ENCODE peak calls at places on chromosome 22, in nine cellular contexts. One of them, this sample, is unnamed.

GRCh38 chr22:42635531-42635930 is 4.9 kb downstream of the ATP5MGL start:
- DNase-seq in endothelial cell: no peak
- DNase-seq in RCC 7860: peak; percentile 90
- DNase-seq in GM04503: peak; percentile 81
- DNase-seq in NCI-H1105: no peak
- DNase-seq in RPMI7951: peak; percentile 94
- DNase-seq in substantia nigra: no peak
- DNase-seq in WERI-Rb-1: no peak
- DNase-seq in C1 segment of cervical spinal cord: no peak
- DNase-seq in this sample: peak; percentile 82

GRCh38 chr22:50529416-50530279 is at the start of gene TYMP:
- DNase-seq in C1 segment of cervical spinal cord: no peak
- DNase-seq in WERI-Rb-1: no peak
- DNase-seq in GM04503: no peak
- DNase-seq in substantia nigra: no peak
- DNase-seq in NCI-H1105: no peak
- DNase-seq in endothelial cell: no peak
- DNase-seq in RCC 7860: no peak
- DNase-seq in RPMI7951: no peak
- DNase-seq in this sample: no peak

GRCh38 chr22:25497269-25497668 is 67.2 kb upstream of the GRK3 start:
- DNase-seq in NCI-H1105: no peak
- DNase-seq in substantia nigra: peak; percentile 10
- DNase-seq in endothelial cell: no peak
- DNase-seq in C1 segment of cervical spinal cord: no peak
- DNase-seq in RPMI7951: peak; percentile 60
- DNase-seq in GM04503: no peak
- DNase-seq in WERI-Rb-1: no peak
- DNase-seq in RCC 7860: no peak
- DNase-seq in this sample: no peak

GRCh38 chr22:24758164-24758799 is 16.2 kb downstream of the PIWIL3 start:
- DNase-seq in NCI-H1105: peak; percentile 27
- DNase-seq in substantia nigra: peak; percentile 13
- DNase-seq in C1 segment of cervical spinal cord: peak; percentile 12
- DNase-seq in WERI-Rb-1: peak; percentile 52
- DNase-seq in RPMI7951: peak; percentile 37
- DNase-seq in RCC 7860: peak; percentile 32
- DNase-seq in GM04503: no peak
- DNase-seq in endothelial cell: peak; percentile 63
- DNase-seq in this sample: no peak

GRCh38 chr22:36284171-36284571 is 31.2 kb downstream of the APOL1 start:
- DNase-seq in RPMI7951: no peak
- DNase-seq in substantia nigra: no peak
- DNase-seq in endothelial cell: no peak
- DNase-seq in GM04503: no peak
- DNase-seq in C1 segment of cervical spinal cord: no peak
- DNase-seq in WERI-Rb-1: no peak
- DNase-seq in NCI-H1105: no peak
- DNase-seq in RCC 7860: no peak
- DNase-seq in this sample: no peak

GRCh38 chr22:29202231-29203192 is 3.2 kb upstream of the EMID1 start:
- DNase-seq in GM04503: no peak
- DNase-seq in RPMI7951: peak; percentile 75
- DNase-seq in RCC 7860: no peak
- DNase-seq in endothelial cell: peak; percentile 35
- DNase-seq in substantia nigra: peak; percentile 9
- DNase-seq in NCI-H1105: no peak
- DNase-seq in WERI-Rb-1: peak; percentile 40
- DNase-seq in C1 segment of cervical spinal cord: no peak
- DNase-seq in this sample: no peak

GRCh38 chr22:46073683-46074504 is 76.4 kb upstream of the PPARA start:
- DNase-seq in substantia nigra: no peak
- DNase-seq in GM04503: no peak
- DNase-seq in endothelial cell: no peak
- DNase-seq in RPMI7951: peak; percentile 63
- DNase-seq in RCC 7860: no peak
- DNase-seq in WERI-Rb-1: no peak
- DNase-seq in NCI-H1105: no peak
- DNase-seq in C1 segment of cervical spinal cord: no peak
- DNase-seq in this sample: no peak

GRCh38 chr22:36253523-36254490 is 874 bp downstream of the APOL1 start:
- DNase-seq in NCI-H1105: no peak
- DNase-seq in endothelial cell: no peak
- DNase-seq in RCC 7860: no peak
- DNase-seq in WERI-Rb-1: no peak
- DNase-seq in GM04503: no peak
- DNase-seq in RPMI7951: peak; percentile 27
- DNase-seq in C1 segment of cervical spinal cord: no peak
- DNase-seq in substantia nigra: no peak
- DNase-seq in this sample: no peak

GRCh38 chr22:30887861-30888260 is 80.7 kb downstream of the MORC2 start:
- DNase-seq in NCI-H1105: no peak
- DNase-seq in endothelial cell: no peak
- DNase-seq in C1 segment of cervical spinal cord: no peak
- DNase-seq in substantia nigra: no peak
- DNase-seq in RCC 7860: no peak
- DNase-seq in RPMI7951: no peak
- DNase-seq in WERI-Rb-1: no peak
- DNase-seq in GM04503: no peak
- DNase-seq in this sample: no peak

GRCh38 chr22:43385770-43386641 is 25.8 kb upstream of the MPPED1 start:
- DNase-seq in NCI-H1105: peak; percentile 47
- DNase-seq in endothelial cell: peak; percentile 91
- DNase-seq in WERI-Rb-1: peak; percentile 75
- DNase-seq in GM04503: no peak
- DNase-seq in C1 segment of cervical spinal cord: peak; percentile 64
- DNase-seq in substantia nigra: peak; percentile 75
- DNase-seq in RPMI7951: peak; percentile 66
- DNase-seq in RCC 7860: peak; percentile 40
- DNase-seq in this sample: no peak

GRCh38 chr22:33579448-33580093 is 340.7 kb downstream of the LARGE1 start:
- DNase-seq in GM04503: peak; percentile 8
- DNase-seq in RPMI7951: peak; percentile 14
- DNase-seq in RCC 7860: peak; percentile 35
- DNase-seq in WERI-Rb-1: peak; percentile 75
- DNase-seq in C1 segment of cervical spinal cord: peak; percentile 34
- DNase-seq in endothelial cell: peak; percentile 85
- DNase-seq in substantia nigra: peak; percentile 27
- DNase-seq in NCI-H1105: peak; percentile 13
- DNase-seq in this sample: no peak

GRCh38 chr22:39241632-39242388 is 3.0 kb downstream of the PDGFB start:
- DNase-seq in endothelial cell: no peak
- DNase-seq in C1 segment of cervical spinal cord: no peak
- DNase-seq in NCI-H1105: no peak
- DNase-seq in GM04503: no peak
- DNase-seq in WERI-Rb-1: no peak
- DNase-seq in RCC 7860: no peak
- DNase-seq in substantia nigra: no peak
- DNase-seq in RPMI7951: no peak
- DNase-seq in this sample: no peak